ENCODE peak calls at places on chromosomes 6 and 20, in nine cellular contexts. T, U, W, N, R, I, F, S and Z are unnamed samples.

GRCh38 chr6:4017058-4017457 is 61.9 kb downstream of the FAM217A start:
- DNase-seq in T (no peak), U (no peak), N (no peak), I (no peak), W (no peak), F (no peak), S (no peak), R (no peak), Z (no peak)

GRCh38 chr6:134724653-134725340 is 225.1 kb downstream of the ALDH8A1 start:
- DNase-seq in T (no peak), W (no peak), S (peak), R (no peak), F (no peak), U (no peak), N (no peak), I (no peak), Z (no peak)

GRCh38 chr6:35396991-35397390 is 54.6 kb downstream of the PPARD start:
- DNase-seq in F (peak), W (no peak), R (peak), U (no peak), I (no peak), N (no peak), S (no peak), T (peak), Z (no peak)

GRCh38 chr6:152635949-152636674 is 1.1 kb downstream of the SYNE1 start:
- DNase-seq in U (no peak), F (peak), N (no peak), W (no peak), R (no peak), I (no peak), T (peak), S (peak), Z (peak)

GRCh38 chr6:31575335-31575901 is at the start of gene TNF:
- DNase-seq in I (peak), S (no peak), F (peak), W (no peak), R (no peak), N (peak), U (no peak), T (peak), Z (peak)

GRCh38 chr20:37096415-37097039 is 730 bp upstream of the RBL1 start:
- DNase-seq in N (no peak), T (no peak), W (no peak), F (no peak), I (no peak), R (peak), U (no peak), S (no peak), Z (peak)

GRCh38 chr6:122484760-122485159 is 13.2 kb upstream of the SERINC1 start:
- DNase-seq in N (peak), I (no peak), S (no peak), T (no peak), R (no peak), U (no peak), W (no peak), F (no peak), Z (no peak)

GRCh38 chr6:35343092-35343834 is 905 bp downstream of the PPARD start:
- DNase-seq in I (no peak), T (peak), U (no peak), F (peak), R (peak), W (no peak), S (peak), N (peak), Z (no peak)

GRCh38 chr20:2108987-2109386 is 7.4 kb downstream of the STK35 start:
- DNase-seq in U (no peak), W (no peak), F (peak), S (peak), T (peak), R (no peak), N (no peak), I (no peak), Z (no peak)

GRCh38 chr6:8335371-8335770 is 100.0 kb downstream of the SLC35B3 start:
- DNase-seq in W (no peak), U (no peak), F (peak), S (no peak), N (no peak), T (peak), I (no peak), R (no peak), Z (no peak)

GRCh38 chr20:2619961-2620595 is 32.4 kb upstream of the NOP56 start:
- DNase-seq in R (no peak), S (no peak), W (no peak), I (no peak), U (no peak), T (peak), F (peak), N (no peak), Z (no peak)

GRCh38 chr6:34237722-34238506 is 1.2 kb downstream of the HMGA1 start:
- DNase-seq in S (no peak), W (peak), T (no peak), F (no peak), R (peak), I (peak), N (peak), U (peak), Z (peak)

GRCh38 chr20:44295995-44296394 is 15.0 kb downstream of the FITM2 start:
- DNase-seq in U (peak), I (peak), W (no peak), N (no peak), R (no peak), T (no peak), S (no peak), F (no peak), Z (no peak)

GRCh38 chr6:21523652-21524051 is 69.9 kb upstream of the SOX4 start:
- DNase-seq in U (no peak), I (no peak), W (no peak), T (no peak), R (no peak), S (no peak), F (no peak), N (no peak), Z (no peak)

GRCh38 chr6:6546318-6547110 is 42.0 kb upstream of the LY86 start:
- DNase-seq in T (peak), S (peak), F (peak), U (peak), R (peak), W (peak), I (no peak), N (peak), Z (peak)

GRCh38 chr20:53032021-53033001 is 60.2 kb downstream of the TSHZ2 start:
- DNase-seq in U (no peak), F (peak), S (peak), I (no peak), N (no peak), R (no peak), T (peak), W (no peak), Z (no peak)

GRCh38 chr6:42564496-42564890 is 664 bp downstream of the UBR2 start:
- DNase-seq in U (peak), W (no peak), I (no peak), R (peak), N (no peak), S (no peak), T (peak), F (peak), Z (no peak)

GRCh38 chr6:38117281-38117680 is 297.8 kb downstream of the ZFAND3 start:
- DNase-seq in N (no peak), F (peak), W (no peak), U (no peak), I (no peak), T (peak), R (no peak), S (peak), Z (no peak)

GRCh38 chr6:43627008-43627825 is 1.8 kb downstream of the GTPBP2 start:
- DNase-seq in W (no peak), U (peak), N (no peak), I (peak), F (peak), S (peak), R (no peak), T (peak), Z (no peak)

GRCh38 chr6:322940-323729 is 30.8 kb downstream of the DUSP22 start:
- DNase-seq in S (no peak), F (no peak), T (no peak), I (no peak), U (no peak), N (no peak), W (no peak), R (no peak), Z (no peak)

GRCh38 chr6:145783796-145784195 is 30.8 kb downstream of the FBXO30 start:
- DNase-seq in W (no peak), S (no peak), R (peak), I (no peak), U (no peak), T (no peak), F (no peak), N (no peak), Z (no peak)

GRCh38 chr20:58431134-58431533 is 42.1 kb downstream of the VAPB start:
- DNase-seq in R (no peak), S (no peak), W (no peak), F (no peak), U (no peak), I (no peak), N (no peak), T (no peak), Z (no peak)

GRCh38 chr20:46293084-46293483 is 15.2 kb downstream of the CDH22 start:
- DNase-seq in T (peak), S (peak), I (no peak), N (no peak), F (peak), W (no peak), R (no peak), U (no peak), Z (no peak)

GRCh38 chr6:90502866-90503407 is 83.9 kb downstream of the MAP3K7 start:
- DNase-seq in I (no peak), N (no peak), F (peak), S (peak), W (no peak), T (no peak), R (no peak), U (no peak), Z (no peak)

GRCh38 chr6:3796396-3796795 is 44.9 kb upstream of the PXDC1 start:
- DNase-seq in R (no peak), S (peak), W (no peak), T (peak), U (peak), I (no peak), N (no peak), F (peak), Z (no peak)

GRCh38 chr6:131122516-131122915 is 12.8 kb upstream of the AKAP7 start:
- DNase-seq in F (no peak), R (peak), U (no peak), W (no peak), T (no peak), N (no peak), I (no peak), S (no peak), Z (no peak)

GRCh38 chr6:152053332-152053731 is 245.8 kb downstream of the ESR1 start:
- DNase-seq in S (no peak), F (no peak), W (no peak), N (no peak), R (no peak), I (no peak), U (no peak), T (no peak), Z (no peak)

GRCh38 chr6:654136-654535 is 2.8 kb downstream of the HUS1B start:
- DNase-seq in N (no peak), I (no peak), R (no peak), W (no peak), S (peak), U (no peak), T (no peak), F (no peak), Z (no peak)

GRCh38 chr20:38610521-38610920 is 8.9 kb downstream of the ARHGAP40 start:
- DNase-seq in R (no peak), W (no peak), U (no peak), F (peak), S (peak), T (peak), N (no peak), I (no peak), Z (no peak)

GRCh38 chr20:973785-974194 is 28.3 kb downstream of the RSPO4 start:
- DNase-seq in N (peak), I (peak), U (peak), T (peak), R (peak), F (peak), S (peak), W (no peak), Z (no peak)

GRCh38 chr6:148064406-148065134 is 278.1 kb upstream of the SASH1 start:
- DNase-seq in S (peak), T (no peak), N (no peak), F (peak), U (no peak), W (no peak), I (no peak), R (no peak), Z (no peak)

GRCh38 chr6:99736302-99736701 is 129.7 kb downstream of the PRDM13 start:
- DNase-seq in F (peak), S (peak), U (peak), W (no peak), I (peak), N (no peak), T (no peak), R (peak), Z (no peak)

GRCh38 chr20:41276317-41276751 is 41.2 kb downstream of the ZHX3 start:
- DNase-seq in F (no peak), N (no peak), W (no peak), I (no peak), R (no peak), T (no peak), S (no peak), U (no peak), Z (no peak)

GRCh38 chr6:1009041-1009440 is 302.9 kb upstream of the FOXQ1 start:
- DNase-seq in U (no peak), W (no peak), S (no peak), R (no peak), I (no peak), N (no peak), T (no peak), F (no peak), Z (no peak)

GRCh38 chr20:53827996-53828672 is 234.5 kb upstream of the ZNF217 start:
- DNase-seq in F (peak), T (peak), R (peak), N (no peak), U (no peak), I (peak), W (no peak), S (peak), Z (no peak)

GRCh38 chr6:125821825-125822281 is 31.1 kb downstream of the NCOA7 start:
- DNase-seq in U (peak), W (no peak), N (no peak), T (no peak), R (no peak), F (no peak), I (no peak), S (no peak), Z (no peak)

GRCh38 chr20:24773751-24774201 is 175.3 kb upstream of the CST7 start:
- DNase-seq in U (no peak), N (no peak), W (no peak), S (peak), T (peak), R (no peak), I (peak), F (peak), Z (no peak)

GRCh38 chr20:54680872-54681297 is 205.5 kb downstream of the DOK5 start:
- DNase-seq in F (peak), U (peak), N (peak), I (peak), R (peak), W (peak), S (peak), T (peak), Z (no peak)

GRCh38 chr6:7087491-7087979 is 20.2 kb upstream of the RREB1 start:
- DNase-seq in N (no peak), U (no peak), T (no peak), S (no peak), R (no peak), F (no peak), I (no peak), W (no peak), Z (peak)